ENCODE peak calls at places on chromosome 6, in ten cellular contexts. One of them, this sample, is unnamed.

GRCh38 chr6:144104898-144105487 is 9.6 kb upstream of the SF3B5 start:
- DNase-seq in heart right ventricle: no peak
- DNase-seq in choroid plexus epithelial cell: peak; percentile 90
- DNase-seq in Calu3: peak; percentile 48
- DNase-seq in B cell: peak; percentile 56
- DNase-seq in uterus: no peak
- DNase-seq in lung: peak; percentile 48
- DNase-seq in psoas muscle: no peak
- DNase-seq in GM13977: peak; percentile 64
- DNase-seq in endothelial cell: peak; percentile 49
- DNase-seq in this sample: no peak

GRCh38 chr6:169912266-169913095 is 161.1 kb downstream of the ERMARD start:
- DNase-seq in heart right ventricle: no peak
- DNase-seq in choroid plexus epithelial cell: no peak
- DNase-seq in Calu3: no peak
- DNase-seq in B cell: no peak
- DNase-seq in uterus: no peak
- DNase-seq in lung: no peak
- DNase-seq in psoas muscle: no peak
- DNase-seq in GM13977: no peak
- DNase-seq in endothelial cell: no peak
- DNase-seq in this sample: no peak

GRCh38 chr6:129929433-129929832 is 68.3 kb upstream of the TMEM244 start:
- DNase-seq in heart right ventricle: no peak
- DNase-seq in choroid plexus epithelial cell: peak; percentile 78
- DNase-seq in Calu3: no peak
- DNase-seq in B cell: no peak
- DNase-seq in uterus: no peak
- DNase-seq in lung: no peak
- DNase-seq in psoas muscle: no peak
- DNase-seq in GM13977: no peak
- DNase-seq in endothelial cell: no peak
- DNase-seq in this sample: no peak

GRCh38 chr6:146544783-146545182 is 1.1 kb downstream of the RAB32 start:
- DNase-seq in heart right ventricle: no peak
- DNase-seq in choroid plexus epithelial cell: peak; percentile 16
- DNase-seq in Calu3: no peak
- DNase-seq in B cell: no peak
- DNase-seq in uterus: no peak
- DNase-seq in lung: no peak
- DNase-seq in psoas muscle: no peak
- DNase-seq in GM13977: no peak
- DNase-seq in endothelial cell: no peak
- DNase-seq in this sample: no peak

GRCh38 chr6:37535701-37536461 is 36.2 kb upstream of the CCDC167 start:
- DNase-seq in heart right ventricle: no peak
- DNase-seq in choroid plexus epithelial cell: no peak
- DNase-seq in Calu3: peak; percentile 51
- DNase-seq in B cell: peak; percentile 61
- DNase-seq in uterus: no peak
- DNase-seq in lung: no peak
- DNase-seq in psoas muscle: no peak
- DNase-seq in GM13977: peak; percentile 59
- DNase-seq in endothelial cell: no peak
- DNase-seq in this sample: no peak

GRCh38 chr6:136181858-136182257 is 68.3 kb downstream of the MTFR2 start:
- DNase-seq in heart right ventricle: no peak
- DNase-seq in choroid plexus epithelial cell: no peak
- DNase-seq in Calu3: no peak
- DNase-seq in B cell: no peak
- DNase-seq in uterus: no peak
- DNase-seq in lung: no peak
- DNase-seq in psoas muscle: no peak
- DNase-seq in GM13977: no peak
- DNase-seq in endothelial cell: no peak
- DNase-seq in this sample: no peak

GRCh38 chr6:160192840-160193239 is 65.8 kb downstream of the SLC22A2 start:
- DNase-seq in heart right ventricle: no peak
- DNase-seq in choroid plexus epithelial cell: no peak
- DNase-seq in Calu3: no peak
- DNase-seq in B cell: no peak
- DNase-seq in uterus: no peak
- DNase-seq in lung: no peak
- DNase-seq in psoas muscle: no peak
- DNase-seq in GM13977: no peak
- DNase-seq in endothelial cell: no peak
- DNase-seq in this sample: no peak

GRCh38 chr6:56804996-56805395 is 149.9 kb upstream of the BEND6 start:
- DNase-seq in heart right ventricle: no peak
- DNase-seq in choroid plexus epithelial cell: peak; percentile 77
- DNase-seq in Calu3: no peak
- DNase-seq in B cell: no peak
- DNase-seq in uterus: no peak
- DNase-seq in lung: no peak
- DNase-seq in psoas muscle: no peak
- DNase-seq in GM13977: no peak
- DNase-seq in endothelial cell: no peak
- DNase-seq in this sample: no peak

GRCh38 chr6:51934098-51934497 is 153.3 kb downstream of the PKHD1 start:
- DNase-seq in heart right ventricle: no peak
- DNase-seq in choroid plexus epithelial cell: no peak
- DNase-seq in Calu3: peak; percentile 2
- DNase-seq in B cell: no peak
- DNase-seq in uterus: no peak
- DNase-seq in lung: no peak
- DNase-seq in psoas muscle: no peak
- DNase-seq in GM13977: peak; percentile 25
- DNase-seq in endothelial cell: peak; percentile 8
- DNase-seq in this sample: no peak

GRCh38 chr6:108884211-108885059 is 36.2 kb downstream of the ARMC2 start:
- DNase-seq in heart right ventricle: no peak
- DNase-seq in choroid plexus epithelial cell: no peak
- DNase-seq in Calu3: no peak
- DNase-seq in B cell: peak; percentile 43
- DNase-seq in uterus: no peak
- DNase-seq in lung: no peak
- DNase-seq in psoas muscle: no peak
- DNase-seq in GM13977: no peak
- DNase-seq in endothelial cell: no peak
- DNase-seq in this sample: no peak

GRCh38 chr6:18528084-18528743 is 141.1 kb downstream of the RNF144B start:
- DNase-seq in heart right ventricle: no peak
- DNase-seq in choroid plexus epithelial cell: peak; percentile 41
- DNase-seq in Calu3: no peak
- DNase-seq in B cell: no peak
- DNase-seq in uterus: no peak
- DNase-seq in lung: no peak
- DNase-seq in psoas muscle: no peak
- DNase-seq in GM13977: no peak
- DNase-seq in endothelial cell: no peak
- DNase-seq in this sample: no peak

DNA sequence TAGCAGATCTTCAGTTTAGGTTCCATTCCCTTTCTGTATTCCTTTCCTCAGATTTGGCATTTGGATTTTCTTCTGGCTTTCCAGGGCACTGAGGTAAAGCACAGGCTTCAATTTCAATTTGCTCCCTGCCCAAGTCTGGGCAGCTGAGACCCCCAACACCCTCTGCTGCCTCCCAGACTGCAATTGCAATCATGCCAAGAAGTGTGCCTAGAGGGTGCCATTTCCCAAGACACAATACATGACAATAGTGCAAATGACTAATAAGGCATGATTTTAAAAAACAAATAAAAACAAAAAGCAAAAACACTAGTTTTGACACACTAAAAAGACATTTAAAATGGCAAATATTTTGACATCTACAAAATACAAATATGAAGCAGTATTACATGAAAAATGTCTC is 364.8 kb downstream of the EPM2A start:
- DNase-seq in heart right ventricle: no peak
- DNase-seq in choroid plexus epithelial cell: no peak
- DNase-seq in Calu3: no peak
- DNase-seq in B cell: no peak
- DNase-seq in uterus: no peak
- DNase-seq in lung: no peak
- DNase-seq in psoas muscle: no peak
- DNase-seq in GM13977: no peak
- DNase-seq in endothelial cell: no peak
- DNase-seq in this sample: no peak
- TF ChIP-seq CTCF in heart right ventricle: no peak
- TF ChIP-seq CTCF in choroid plexus epithelial cell: no peak
- TF ChIP-seq CTCF in Calu3: no peak
- TF ChIP-seq CTCF in B cell: no peak
- TF ChIP-seq CTCF in uterus: no peak
- TF ChIP-seq CTCF in lung: no peak
- TF ChIP-seq CTCF in psoas muscle: no peak
- TF ChIP-seq CTCF in GM13977: no peak
- TF ChIP-seq CTCF in endothelial cell: no peak
- TF ChIP-seq CTCF in this sample: no peak

DNA sequence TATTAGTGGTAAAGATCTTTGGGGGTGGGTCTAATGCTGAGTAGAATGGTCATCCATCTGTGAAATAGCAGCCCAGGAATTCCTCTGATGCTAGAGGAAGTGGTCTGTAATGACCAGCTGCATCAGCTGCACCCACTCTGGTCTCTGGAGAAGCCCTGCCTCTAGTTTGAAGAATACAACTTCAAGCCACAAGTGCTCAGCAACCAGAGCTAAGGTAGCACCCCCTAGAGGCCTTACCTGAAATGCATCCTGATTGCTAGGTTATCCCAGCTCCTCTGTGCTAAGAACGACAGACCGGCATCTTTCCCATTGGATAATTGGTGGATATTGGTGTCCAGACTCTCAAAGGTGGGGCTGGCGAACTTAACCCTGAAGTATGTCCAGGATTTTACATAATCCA is 58.2 kb downstream of the DNAH8 start:
- DNase-seq in heart right ventricle: no peak
- DNase-seq in choroid plexus epithelial cell: no peak
- DNase-seq in Calu3: peak; percentile 67
- DNase-seq in B cell: no peak
- DNase-seq in uterus: no peak
- DNase-seq in lung: no peak
- DNase-seq in psoas muscle: no peak
- DNase-seq in GM13977: peak; percentile 22
- DNase-seq in endothelial cell: peak; percentile 31
- DNase-seq in this sample: no peak
- TF ChIP-seq CTCF in heart right ventricle: no peak
- TF ChIP-seq CTCF in choroid plexus epithelial cell: peak; percentile 55
- TF ChIP-seq CTCF in Calu3: peak; percentile 70
- TF ChIP-seq CTCF in B cell: peak; percentile 24
- TF ChIP-seq CTCF in uterus: no peak
- TF ChIP-seq CTCF in lung: no peak
- TF ChIP-seq CTCF in psoas muscle: no peak
- TF ChIP-seq CTCF in GM13977: peak; percentile 69
- TF ChIP-seq CTCF in endothelial cell: peak; percentile 30
- TF ChIP-seq CTCF in this sample: peak; percentile 32

GRCh38 chr6:131594074-131594473 is 21.0 kb downstream of the ARG1 start:
- DNase-seq in heart right ventricle: no peak
- DNase-seq in choroid plexus epithelial cell: no peak
- DNase-seq in Calu3: no peak
- DNase-seq in B cell: no peak
- DNase-seq in uterus: no peak
- DNase-seq in lung: no peak
- DNase-seq in psoas muscle: no peak
- DNase-seq in GM13977: no peak
- DNase-seq in endothelial cell: no peak
- DNase-seq in this sample: no peak

GRCh38 chr6:131592935-131593334 is 19.9 kb downstream of the ARG1 start:
- DNase-seq in heart right ventricle: no peak
- DNase-seq in choroid plexus epithelial cell: no peak
- DNase-seq in Calu3: no peak
- DNase-seq in B cell: no peak
- DNase-seq in uterus: no peak
- DNase-seq in lung: no peak
- DNase-seq in psoas muscle: no peak
- DNase-seq in GM13977: no peak
- DNase-seq in endothelial cell: no peak
- DNase-seq in this sample: no peak

GRCh38 chr6:131602913-131603312 is 25.1 kb downstream of the MED23 start:
- DNase-seq in heart right ventricle: no peak
- DNase-seq in choroid plexus epithelial cell: peak; percentile 97
- DNase-seq in Calu3: no peak
- DNase-seq in B cell: no peak
- DNase-seq in uterus: no peak
- DNase-seq in lung: no peak
- DNase-seq in psoas muscle: no peak
- DNase-seq in GM13977: no peak
- DNase-seq in endothelial cell: no peak
- DNase-seq in this sample: no peak

GRCh38 chr6:131600696-131601095 is 27.3 kb downstream of the MED23 start:
- DNase-seq in heart right ventricle: no peak
- DNase-seq in choroid plexus epithelial cell: no peak
- DNase-seq in Calu3: no peak
- DNase-seq in B cell: no peak
- DNase-seq in uterus: no peak
- DNase-seq in lung: no peak
- DNase-seq in psoas muscle: no peak
- DNase-seq in GM13977: no peak
- DNase-seq in endothelial cell: no peak
- DNase-seq in this sample: no peak

DNA sequence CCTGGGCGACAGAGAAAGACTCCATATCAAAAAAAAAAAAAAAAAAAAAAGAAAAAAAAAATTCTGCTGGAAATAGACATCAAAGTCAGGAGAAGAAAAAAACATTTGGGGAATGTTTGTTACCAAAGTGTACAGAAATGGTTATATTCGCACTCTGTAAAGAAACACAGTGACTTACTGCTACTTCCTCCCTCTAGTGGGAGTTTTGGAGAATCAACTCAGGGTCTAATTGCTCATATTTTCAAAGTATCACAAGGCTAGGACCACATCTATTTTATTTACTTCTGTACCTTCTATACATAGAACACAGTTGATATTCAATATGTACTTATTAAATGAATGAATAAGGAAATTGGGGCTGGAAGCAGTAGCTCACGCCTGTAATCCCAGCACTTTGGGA is 24.4 kb downstream of the ARG1 start:
- DNase-seq in heart right ventricle: no peak
- DNase-seq in choroid plexus epithelial cell: peak; percentile 45
- DNase-seq in Calu3: no peak
- DNase-seq in B cell: no peak
- DNase-seq in uterus: no peak
- DNase-seq in lung: no peak
- DNase-seq in psoas muscle: no peak
- DNase-seq in GM13977: no peak
- DNase-seq in endothelial cell: no peak
- DNase-seq in this sample: no peak
- TF ChIP-seq CTCF in heart right ventricle: no peak
- TF ChIP-seq CTCF in choroid plexus epithelial cell: peak; percentile 48
- TF ChIP-seq CTCF in Calu3: peak; percentile 35
- TF ChIP-seq CTCF in B cell: peak; percentile 21
- TF ChIP-seq CTCF in uterus: no peak
- TF ChIP-seq CTCF in lung: no peak
- TF ChIP-seq CTCF in psoas muscle: no peak
- TF ChIP-seq CTCF in GM13977: peak; percentile 17
- TF ChIP-seq CTCF in endothelial cell: no peak
- TF ChIP-seq CTCF in this sample: peak; percentile 72

DNA sequence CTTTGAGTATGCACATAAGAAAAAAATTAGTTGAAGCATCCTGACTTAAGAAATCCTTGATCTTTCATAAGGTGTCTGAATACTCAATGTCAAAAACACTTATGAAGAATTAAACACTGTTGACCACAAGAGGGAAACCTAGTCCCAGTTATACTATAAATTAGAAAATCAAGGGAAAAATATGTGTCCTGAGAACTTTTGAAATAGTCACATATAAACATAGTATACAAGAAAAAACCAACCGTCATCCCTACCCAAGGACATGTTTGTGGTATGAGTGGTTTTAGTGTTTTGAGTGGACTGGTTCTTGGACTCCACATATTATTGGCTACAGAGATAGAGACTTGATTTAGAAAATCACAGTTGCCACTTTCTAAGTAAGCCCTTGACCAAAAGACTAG is 7.6 kb upstream of the HLA-DRA start:
- DNase-seq in heart right ventricle: no peak
- DNase-seq in choroid plexus epithelial cell: peak; percentile 64
- DNase-seq in Calu3: no peak
- DNase-seq in B cell: no peak
- DNase-seq in uterus: no peak
- DNase-seq in lung: no peak
- DNase-seq in psoas muscle: no peak
- DNase-seq in GM13977: peak; percentile 23
- DNase-seq in endothelial cell: no peak
- DNase-seq in this sample: no peak
- TF ChIP-seq CTCF in heart right ventricle: peak; percentile 61
- TF ChIP-seq CTCF in choroid plexus epithelial cell: peak; percentile 41
- TF ChIP-seq CTCF in Calu3: peak; percentile 69
- TF ChIP-seq CTCF in B cell: peak; percentile 83
- TF ChIP-seq CTCF in uterus: no peak
- TF ChIP-seq CTCF in lung: peak; percentile 44
- TF ChIP-seq CTCF in psoas muscle: peak; percentile 35
- TF ChIP-seq CTCF in GM13977: peak; percentile 49
- TF ChIP-seq CTCF in endothelial cell: peak; percentile 64
- TF ChIP-seq CTCF in this sample: peak; percentile 83